ENCODE peak calls at places on chromosome 9, in eight cellular contexts. One of them, this sample, is unnamed.

GRCh38 chr9:86045654-86046053 is 53.7 kb downstream of the GOLM1 start:
- DNase-seq in PC-3: no peak
- DNase-seq in heart right ventricle: no peak
- DNase-seq in right cardiac atrium: no peak
- DNase-seq in lower lobe of right lung: no peak
- DNase-seq in heart left ventricle: no peak
- DNase-seq in A549: no peak
- DNase-seq in uterus: no peak
- DNase-seq in this sample: no peak

GRCh38 chr9:15961217-15961616 is 408.4 kb downstream of the CCDC171 start:
- DNase-seq in lower lobe of right lung: no peak
- DNase-seq in PC-3: no peak
- DNase-seq in A549: no peak
- DNase-seq in heart left ventricle: no peak
- DNase-seq in uterus: no peak
- DNase-seq in right cardiac atrium: no peak
- DNase-seq in heart right ventricle: no peak
- DNase-seq in this sample: no peak

GRCh38 chr9:6680797-6681146 is 35.2 kb upstream of the GLDC start:
- DNase-seq in A549: peak
- DNase-seq in lower lobe of right lung: peak
- DNase-seq in heart left ventricle: peak
- DNase-seq in heart right ventricle: peak
- DNase-seq in uterus: peak
- DNase-seq in PC-3: peak
- DNase-seq in right cardiac atrium: peak
- DNase-seq in this sample: no peak

GRCh38 chr9:129174724-129175514 is 3.1 kb downstream of the IER5L start:
- DNase-seq in PC-3: peak
- DNase-seq in uterus: peak
- DNase-seq in right cardiac atrium: peak
- DNase-seq in A549: peak
- DNase-seq in heart right ventricle: peak
- DNase-seq in lower lobe of right lung: peak
- DNase-seq in heart left ventricle: peak
- DNase-seq in this sample: peak

GRCh38 chr9:111842313-111842712 is 47.6 kb upstream of the SHOC1 start:
- DNase-seq in lower lobe of right lung: no peak
- DNase-seq in A549: no peak
- DNase-seq in right cardiac atrium: no peak
- DNase-seq in PC-3: no peak
- DNase-seq in uterus: no peak
- DNase-seq in heart right ventricle: no peak
- DNase-seq in heart left ventricle: no peak
- DNase-seq in this sample: no peak

GRCh38 chr9:69905291-69905690 is 84.7 kb downstream of the CFAP95 start:
- DNase-seq in heart left ventricle: no peak
- DNase-seq in right cardiac atrium: no peak
- DNase-seq in PC-3: peak
- DNase-seq in uterus: no peak
- DNase-seq in heart right ventricle: no peak
- DNase-seq in A549: no peak
- DNase-seq in lower lobe of right lung: no peak
- DNase-seq in this sample: no peak

GRCh38 chr9:132670816-132671371 is 630 bp downstream of the GTF3C4 start:
- DNase-seq in right cardiac atrium: peak
- DNase-seq in uterus: peak
- DNase-seq in A549: peak
- DNase-seq in PC-3: peak
- DNase-seq in heart right ventricle: no peak
- DNase-seq in heart left ventricle: peak
- DNase-seq in lower lobe of right lung: no peak
- DNase-seq in this sample: peak

GRCh38 chr9:134128727-134129679 is 6.9 kb upstream of the WDR5 start:
- DNase-seq in lower lobe of right lung: no peak
- DNase-seq in heart left ventricle: no peak
- DNase-seq in heart right ventricle: no peak
- DNase-seq in uterus: no peak
- DNase-seq in PC-3: no peak
- DNase-seq in A549: no peak
- DNase-seq in right cardiac atrium: peak
- DNase-seq in this sample: no peak

GRCh38 chr9:135902655-135903357 is 4.5 kb downstream of the CAMSAP1 start:
- DNase-seq in right cardiac atrium: no peak
- DNase-seq in uterus: no peak
- DNase-seq in lower lobe of right lung: no peak
- DNase-seq in heart right ventricle: no peak
- DNase-seq in PC-3: no peak
- DNase-seq in A549: no peak
- DNase-seq in heart left ventricle: no peak
- DNase-seq in this sample: no peak

GRCh38 chr9:104861406-104861805 is 66.5 kb downstream of the ABCA1 start:
- DNase-seq in heart left ventricle: no peak
- DNase-seq in A549: no peak
- DNase-seq in uterus: no peak
- DNase-seq in right cardiac atrium: no peak
- DNase-seq in PC-3: no peak
- DNase-seq in lower lobe of right lung: no peak
- DNase-seq in heart right ventricle: no peak
- DNase-seq in this sample: no peak

GRCh38 chr9:36793277-36793676 is 220.6 kb downstream of the MELK start:
- DNase-seq in heart right ventricle: no peak
- DNase-seq in lower lobe of right lung: no peak
- DNase-seq in uterus: no peak
- DNase-seq in heart left ventricle: no peak
- DNase-seq in A549: peak
- DNase-seq in right cardiac atrium: no peak
- DNase-seq in PC-3: no peak
- DNase-seq in this sample: no peak

GRCh38 chr9:137671721-137672120 is 52.9 kb downstream of the EHMT1 start:
- DNase-seq in heart right ventricle: no peak
- DNase-seq in heart left ventricle: no peak
- DNase-seq in lower lobe of right lung: no peak
- DNase-seq in A549: no peak
- DNase-seq in uterus: no peak
- DNase-seq in right cardiac atrium: no peak
- DNase-seq in PC-3: no peak
- DNase-seq in this sample: no peak

GRCh38 chr9:90936380-90936779 is 134.8 kb downstream of the SYK start:
- DNase-seq in right cardiac atrium: no peak
- DNase-seq in heart right ventricle: no peak
- DNase-seq in heart left ventricle: no peak
- DNase-seq in A549: no peak
- DNase-seq in lower lobe of right lung: no peak
- DNase-seq in uterus: no peak
- DNase-seq in PC-3: no peak
- DNase-seq in this sample: no peak

GRCh38 chr9:85600675-85601263 is 141.0 kb downstream of the AGTPBP1 start:
- DNase-seq in heart left ventricle: peak
- DNase-seq in heart right ventricle: no peak
- DNase-seq in right cardiac atrium: peak
- DNase-seq in uterus: no peak
- DNase-seq in A549: no peak
- DNase-seq in lower lobe of right lung: no peak
- DNase-seq in PC-3: no peak
- DNase-seq in this sample: no peak

GRCh38 chr9:134258828-134259546 is 67.3 kb upstream of the RXRA start:
- DNase-seq in heart right ventricle: peak
- DNase-seq in lower lobe of right lung: no peak
- DNase-seq in A549: no peak
- DNase-seq in uterus: no peak
- DNase-seq in heart left ventricle: peak
- DNase-seq in right cardiac atrium: peak
- DNase-seq in PC-3: no peak
- DNase-seq in this sample: no peak

GRCh38 chr9:92989561-92989960 is 42.2 kb downstream of the FGD3 start:
- DNase-seq in lower lobe of right lung: no peak
- DNase-seq in right cardiac atrium: no peak
- DNase-seq in A549: no peak
- DNase-seq in PC-3: no peak
- DNase-seq in uterus: no peak
- DNase-seq in heart right ventricle: no peak
- DNase-seq in heart left ventricle: no peak
- DNase-seq in this sample: no peak

GRCh38 chr9:137493163-137494103 is 34.3 kb upstream of the NSMF start:
- DNase-seq in A549: no peak
- DNase-seq in lower lobe of right lung: no peak
- DNase-seq in heart right ventricle: no peak
- DNase-seq in PC-3: no peak
- DNase-seq in heart left ventricle: no peak
- DNase-seq in right cardiac atrium: no peak
- DNase-seq in uterus: no peak
- DNase-seq in this sample: no peak

GRCh38 chr9:37061763-37062162 is 27.7 kb upstream of the PAX5 start:
- DNase-seq in PC-3: peak
- DNase-seq in heart right ventricle: no peak
- DNase-seq in A549: peak
- DNase-seq in uterus: no peak
- DNase-seq in heart left ventricle: no peak
- DNase-seq in right cardiac atrium: no peak
- DNase-seq in lower lobe of right lung: no peak
- DNase-seq in this sample: no peak

GRCh38 chr9:16532681-16533450 is 337.6 kb downstream of the BNC2 start:
- DNase-seq in heart left ventricle: no peak
- DNase-seq in uterus: no peak
- DNase-seq in lower lobe of right lung: no peak
- DNase-seq in right cardiac atrium: no peak
- DNase-seq in heart right ventricle: no peak
- DNase-seq in A549: peak
- DNase-seq in PC-3: peak
- DNase-seq in this sample: no peak

DNA sequence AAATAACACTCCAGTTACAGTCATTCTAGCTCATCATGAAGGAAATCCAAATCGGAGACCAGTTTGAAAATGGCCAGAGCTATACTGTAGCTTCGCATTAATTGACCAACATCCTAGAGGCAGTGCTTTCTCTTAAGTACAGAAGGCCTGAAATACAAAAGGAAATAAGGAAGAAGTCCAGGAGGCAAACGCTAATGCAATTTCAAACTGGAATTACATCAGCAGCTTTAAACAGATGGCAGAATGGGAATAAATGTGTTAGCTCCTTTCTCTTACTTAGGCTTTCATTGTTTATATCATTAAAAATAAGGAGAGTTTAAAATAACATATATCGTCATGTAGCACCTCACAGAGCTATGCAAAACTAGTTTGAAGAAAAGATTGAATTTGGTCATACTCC is 197.0 kb downstream of the SEC61B start:
- DNase-seq in A549: no peak
- DNase-seq in uterus: no peak
- DNase-seq in heart right ventricle: no peak
- DNase-seq in heart left ventricle: no peak
- DNase-seq in PC-3: no peak
- DNase-seq in right cardiac atrium: no peak
- DNase-seq in lower lobe of right lung: no peak
- DNase-seq in this sample: no peak
- H3K4me3 ChIP-seq in A549: no peak
- H3K4me3 ChIP-seq in uterus: no peak
- H3K4me3 ChIP-seq in heart right ventricle: no peak
- H3K4me3 ChIP-seq in heart left ventricle: no peak
- H3K4me3 ChIP-seq in PC-3: no peak
- H3K4me3 ChIP-seq in right cardiac atrium: no peak
- H3K4me3 ChIP-seq in lower lobe of right lung: no peak
- H3K4me3 ChIP-seq in this sample: no peak

GRCh38 chr9:108271646-108272349 is 584.0 kb downstream of the ACTL7B start:
- DNase-seq in uterus: peak
- DNase-seq in right cardiac atrium: no peak
- DNase-seq in A549: peak
- DNase-seq in PC-3: peak
- DNase-seq in lower lobe of right lung: no peak
- DNase-seq in heart right ventricle: no peak
- DNase-seq in heart left ventricle: no peak
- DNase-seq in this sample: peak

GRCh38 chr9:108269421-108269820 is 586.4 kb downstream of the ACTL7B start:
- DNase-seq in heart right ventricle: no peak
- DNase-seq in PC-3: no peak
- DNase-seq in uterus: no peak
- DNase-seq in lower lobe of right lung: no peak
- DNase-seq in right cardiac atrium: no peak
- DNase-seq in A549: no peak
- DNase-seq in heart left ventricle: no peak
- DNase-seq in this sample: no peak

GRCh38 chr9:108270041-108270440 is 585.7 kb downstream of the ACTL7B start:
- DNase-seq in PC-3: peak
- DNase-seq in heart right ventricle: no peak
- DNase-seq in lower lobe of right lung: no peak
- DNase-seq in A549: no peak
- DNase-seq in uterus: no peak
- DNase-seq in right cardiac atrium: no peak
- DNase-seq in heart left ventricle: no peak
- DNase-seq in this sample: no peak

GRCh38 chr9:108272350-108272899 is 583.4 kb downstream of the ACTL7B start:
- DNase-seq in uterus: peak
- DNase-seq in A549: peak
- DNase-seq in PC-3: peak
- DNase-seq in heart left ventricle: peak
- DNase-seq in heart right ventricle: peak
- DNase-seq in right cardiac atrium: peak
- DNase-seq in lower lobe of right lung: peak
- DNase-seq in this sample: peak

DNA sequence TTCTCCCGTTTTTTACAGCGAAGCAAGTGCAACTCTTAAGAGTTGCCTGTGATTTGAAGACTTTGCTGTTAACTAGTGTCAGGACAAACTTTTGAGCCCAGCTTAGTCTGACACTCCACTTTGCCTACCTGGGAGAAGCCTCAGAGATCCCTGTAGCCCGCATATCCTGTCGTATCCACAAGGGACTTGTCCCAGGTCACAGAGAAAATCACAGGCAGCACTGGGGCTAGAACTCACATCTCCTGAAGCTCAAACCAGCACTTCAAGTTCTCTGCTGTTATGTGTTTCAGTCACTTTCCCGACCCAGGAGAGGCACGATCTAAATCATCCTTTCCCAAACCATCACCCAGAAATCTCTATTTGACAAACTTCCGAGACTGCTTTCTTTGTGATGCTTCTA is 584.5 kb downstream of the ACTL7B start:
- DNase-seq in heart left ventricle: no peak
- DNase-seq in right cardiac atrium: no peak
- DNase-seq in heart right ventricle: no peak
- DNase-seq in PC-3: no peak
- DNase-seq in lower lobe of right lung: no peak
- DNase-seq in A549: no peak
- DNase-seq in uterus: no peak
- DNase-seq in this sample: no peak
- H3K27ac ChIP-seq in heart left ventricle: no peak
- H3K27ac ChIP-seq in right cardiac atrium: no peak
- H3K27ac ChIP-seq in heart right ventricle: no peak
- H3K27ac ChIP-seq in PC-3: peak
- H3K27ac ChIP-seq in lower lobe of right lung: no peak
- H3K27ac ChIP-seq in A549: peak
- H3K27ac ChIP-seq in uterus: no peak
- H3K27ac ChIP-seq in this sample: no peak

GRCh38 chr9:121700165-121700830 is 48.9 kb downstream of the DAB2IP start:
- DNase-seq in lower lobe of right lung: peak
- DNase-seq in PC-3: peak
- DNase-seq in A549: peak
- DNase-seq in right cardiac atrium: peak
- DNase-seq in heart left ventricle: peak
- DNase-seq in heart right ventricle: peak
- DNase-seq in uterus: peak
- DNase-seq in this sample: peak
- H3K4me3 ChIP-seq in lower lobe of right lung: peak
- H3K4me3 ChIP-seq in PC-3: peak
- H3K4me3 ChIP-seq in A549: peak
- H3K4me3 ChIP-seq in right cardiac atrium: peak
- H3K4me3 ChIP-seq in heart left ventricle: peak
- H3K4me3 ChIP-seq in heart right ventricle: peak
- H3K4me3 ChIP-seq in uterus: peak
- H3K4me3 ChIP-seq in this sample: no peak

GRCh38 chr9:114789006-114789405 is 16.8 kb downstream of the TNFSF15 start:
- DNase-seq in uterus: no peak
- DNase-seq in PC-3: no peak
- DNase-seq in lower lobe of right lung: no peak
- DNase-seq in A549: no peak
- DNase-seq in right cardiac atrium: no peak
- DNase-seq in heart left ventricle: no peak
- DNase-seq in heart right ventricle: no peak
- DNase-seq in this sample: no peak
- H3K27ac ChIP-seq in uterus: no peak
- H3K27ac ChIP-seq in PC-3: no peak
- H3K27ac ChIP-seq in lower lobe of right lung: no peak
- H3K27ac ChIP-seq in A549: no peak
- H3K27ac ChIP-seq in right cardiac atrium: no peak
- H3K27ac ChIP-seq in heart left ventricle: no peak
- H3K27ac ChIP-seq in heart right ventricle: no peak
- H3K27ac ChIP-seq in this sample: no peak